ENCODE peak calls at places on chromosomes 6 and 20, in four cellular contexts. One of them, this sample, is unnamed.

GRCh38 chr6:53603381-53604121 is 58.6 kb upstream of the GCLC start:
- DNase-seq in uterus: peak
- DNase-seq in A549: no peak
- DNase-seq in lower lobe of right lung: no peak
- DNase-seq in this sample: no peak

GRCh38 chr6:155614606-155615005 is 159.0 kb upstream of the NOX3 start:
- DNase-seq in lower lobe of right lung: no peak
- DNase-seq in uterus: no peak
- DNase-seq in A549: no peak
- DNase-seq in this sample: no peak

GRCh38 chr20:57685134-57685851 is 24.5 kb downstream of the PMEPA1 start:
- DNase-seq in uterus: no peak
- DNase-seq in lower lobe of right lung: no peak
- DNase-seq in A549: no peak
- DNase-seq in this sample: no peak

GRCh38 chr6:31901953-31902643 is at the start of gene ZBTB12:
- DNase-seq in A549: peak
- DNase-seq in lower lobe of right lung: peak
- DNase-seq in uterus: peak
- DNase-seq in this sample: peak

GRCh38 chr20:23350855-23351838 is 556 bp downstream of the NXT1 start:
- DNase-seq in A549: peak
- DNase-seq in lower lobe of right lung: peak
- DNase-seq in uterus: peak
- DNase-seq in this sample: no peak

GRCh38 chr6:168216741-168217140 is 102.8 kb downstream of the DACT2 start:
- DNase-seq in lower lobe of right lung: no peak
- DNase-seq in uterus: no peak
- DNase-seq in A549: no peak
- DNase-seq in this sample: no peak

GRCh38 chr6:14476793-14477531 is 359.4 kb downstream of the CD83 start:
- DNase-seq in uterus: peak
- DNase-seq in lower lobe of right lung: no peak
- DNase-seq in A549: peak
- DNase-seq in this sample: no peak

GRCh38 chr20:58649288-58650180 is 1.5 kb upstream of the STX16 start:
- DNase-seq in lower lobe of right lung: peak
- DNase-seq in A549: no peak
- DNase-seq in uterus: no peak
- DNase-seq in this sample: peak

GRCh38 chr6:168031411-168032382 is 34.2 kb downstream of the KIF25 start:
- DNase-seq in lower lobe of right lung: no peak
- DNase-seq in uterus: no peak
- DNase-seq in A549: no peak
- DNase-seq in this sample: peak

GRCh38 chr6:24666097-24666615 is 543 bp downstream of the TDP2 start:
- DNase-seq in uterus: no peak
- DNase-seq in A549: no peak
- DNase-seq in lower lobe of right lung: peak
- DNase-seq in this sample: no peak

GRCh38 chr6:4687989-4688947 is 87.9 kb upstream of the CDYL start:
- DNase-seq in uterus: no peak
- DNase-seq in lower lobe of right lung: no peak
- DNase-seq in A549: peak
- DNase-seq in this sample: no peak

GRCh38 chr20:47612670-47613069 is 111.0 kb downstream of the NCOA3 start:
- DNase-seq in lower lobe of right lung: no peak
- DNase-seq in uterus: no peak
- DNase-seq in A549: no peak
- DNase-seq in this sample: no peak

GRCh38 chr6:90816764-90817163 is 229.9 kb upstream of the MAP3K7 start:
- DNase-seq in lower lobe of right lung: no peak
- DNase-seq in A549: no peak
- DNase-seq in uterus: no peak
- DNase-seq in this sample: no peak

GRCh38 chr20:44776977-44777376 is 31.3 kb downstream of the KCNK15 start:
- DNase-seq in A549: no peak
- DNase-seq in lower lobe of right lung: no peak
- DNase-seq in uterus: no peak
- DNase-seq in this sample: no peak

GRCh38 chr6:158622545-158623190 is 21.9 kb downstream of the DYNLT1 start:
- DNase-seq in A549: no peak
- DNase-seq in lower lobe of right lung: no peak
- DNase-seq in uterus: no peak
- DNase-seq in this sample: peak

GRCh38 chr6:102619585-102619984 is 1226.1 kb downstream of the GRIK2 start:
- DNase-seq in lower lobe of right lung: no peak
- DNase-seq in A549: no peak
- DNase-seq in uterus: no peak
- DNase-seq in this sample: no peak

GRCh38 chr6:135062735-135063134 is 8.1 kb upstream of the HBS1L start:
- DNase-seq in lower lobe of right lung: no peak
- DNase-seq in A549: no peak
- DNase-seq in uterus: no peak
- DNase-seq in this sample: no peak

GRCh38 chr6:142561511-142562265 is 259.9 kb downstream of the ADGRG6 start:
- DNase-seq in A549: no peak
- DNase-seq in lower lobe of right lung: no peak
- DNase-seq in uterus: no peak
- DNase-seq in this sample: no peak

GRCh38 chr20:57526885-57527566 is 2.1 kb upstream of the CTCFL start:
- DNase-seq in lower lobe of right lung: no peak
- DNase-seq in A549: no peak
- DNase-seq in uterus: no peak
- DNase-seq in this sample: no peak

GRCh38 chr6:7545509-7546369 is 4.3 kb downstream of the DSP start:
- DNase-seq in uterus: no peak
- DNase-seq in lower lobe of right lung: no peak
- DNase-seq in A549: no peak
- DNase-seq in this sample: no peak

GRCh38 chr6:81997091-81997926 is 244.8 kb upstream of the TENT5A start:
- DNase-seq in lower lobe of right lung: no peak
- DNase-seq in uterus: no peak
- DNase-seq in A549: no peak
- DNase-seq in this sample: no peak

GRCh38 chr6:42514746-42515145 is 49.1 kb upstream of the UBR2 start:
- DNase-seq in A549: no peak
- DNase-seq in lower lobe of right lung: no peak
- DNase-seq in uterus: no peak
- DNase-seq in this sample: no peak

GRCh38 chr6:21110684-21111398 is 482.7 kb upstream of the SOX4 start:
- DNase-seq in A549: no peak
- DNase-seq in uterus: no peak
- DNase-seq in lower lobe of right lung: no peak
- DNase-seq in this sample: no peak

GRCh38 chr20:63015147-63015664 is 8.4 kb upstream of the BHLHE23 start:
- DNase-seq in lower lobe of right lung: no peak
- DNase-seq in uterus: no peak
- DNase-seq in A549: no peak
- DNase-seq in this sample: no peak

GRCh38 chr6:137904822-137905617 is 38.0 kb downstream of the TNFAIP3 start:
- DNase-seq in lower lobe of right lung: peak
- DNase-seq in A549: no peak
- DNase-seq in uterus: no peak
- DNase-seq in this sample: no peak

GRCh38 chr20:37202267-37202943 is 23.1 kb upstream of the MROH8 start:
- DNase-seq in A549: peak
- DNase-seq in lower lobe of right lung: no peak
- DNase-seq in uterus: peak
- DNase-seq in this sample: no peak

DNA sequence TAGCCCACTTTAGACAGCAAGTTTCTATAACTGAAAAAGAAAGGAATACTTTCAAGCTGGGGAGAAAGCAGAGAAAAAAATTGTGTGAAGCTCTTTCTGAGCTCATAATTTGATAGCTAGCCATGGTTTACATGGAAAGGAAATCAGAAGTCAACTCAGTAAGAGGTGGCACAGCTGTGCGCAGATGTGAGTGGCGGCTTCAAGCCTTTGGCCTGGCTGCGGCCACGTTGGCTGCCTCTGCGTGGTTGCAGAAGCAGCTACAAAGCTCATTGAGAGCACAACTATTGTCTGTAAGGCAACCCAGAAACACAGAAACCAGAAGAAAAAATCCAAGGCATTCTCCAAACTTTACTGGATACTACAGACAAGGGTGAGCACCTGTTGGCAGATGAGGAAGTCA is 136.9 kb downstream of the SASH1 start:
- DNase-seq in A549: no peak
- DNase-seq in uterus: no peak
- DNase-seq in lower lobe of right lung: no peak
- DNase-seq in this sample: no peak
- TF ChIP-seq CTCF in A549: no peak
- TF ChIP-seq CTCF in uterus: no peak
- TF ChIP-seq CTCF in lower lobe of right lung: no peak
- TF ChIP-seq CTCF in this sample: no peak

GRCh38 chr6:2465336-2465735 is 219.9 kb upstream of the GMDS start:
- DNase-seq in A549: no peak
- DNase-seq in uterus: no peak
- DNase-seq in lower lobe of right lung: no peak
- DNase-seq in this sample: no peak
- TF ChIP-seq CTCF in A549: no peak
- TF ChIP-seq CTCF in uterus: no peak
- TF ChIP-seq CTCF in lower lobe of right lung: no peak
- TF ChIP-seq CTCF in this sample: no peak

GRCh38 chr6:169931223-169931760 is 179.9 kb downstream of the ERMARD start:
- DNase-seq in lower lobe of right lung: no peak
- DNase-seq in uterus: no peak
- DNase-seq in A549: no peak
- DNase-seq in this sample: no peak

GRCh38 chr6:169933251-169933821 is 181.9 kb downstream of the ERMARD start:
- DNase-seq in lower lobe of right lung: no peak
- DNase-seq in A549: no peak
- DNase-seq in uterus: no peak
- DNase-seq in this sample: no peak

GRCh38 chr6:169933839-169934698 is 182.6 kb downstream of the ERMARD start:
- DNase-seq in A549: no peak
- DNase-seq in uterus: peak
- DNase-seq in lower lobe of right lung: peak
- DNase-seq in this sample: peak

GRCh38 chr6:169932491-169932890 is 181.1 kb downstream of the ERMARD start:
- DNase-seq in uterus: no peak
- DNase-seq in lower lobe of right lung: no peak
- DNase-seq in A549: no peak
- DNase-seq in this sample: no peak

DNA sequence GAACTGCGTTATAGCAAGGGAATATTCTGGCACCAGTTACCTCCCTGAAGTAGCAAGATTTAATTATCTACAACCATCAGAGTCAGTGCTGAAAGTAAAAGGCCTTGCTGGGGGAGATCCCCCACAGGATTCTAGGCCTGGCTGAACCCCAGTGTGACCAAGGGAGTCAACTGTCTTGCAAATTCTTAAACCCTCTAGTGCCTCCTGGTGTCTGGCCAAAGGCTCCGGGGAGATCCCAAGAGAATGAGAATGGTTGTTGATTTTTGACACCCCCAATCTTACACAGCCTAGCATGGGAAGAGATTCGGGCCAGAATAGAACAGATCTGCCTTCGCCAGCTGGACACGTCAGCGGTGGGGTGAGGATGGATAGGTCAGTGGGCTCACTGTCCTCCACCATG is 179.4 kb downstream of the ERMARD start:
- DNase-seq in lower lobe of right lung: no peak
- DNase-seq in uterus: no peak
- DNase-seq in A549: no peak
- DNase-seq in this sample: no peak
- TF ChIP-seq CTCF in lower lobe of right lung: no peak
- TF ChIP-seq CTCF in uterus: no peak
- TF ChIP-seq CTCF in A549: no peak
- TF ChIP-seq CTCF in this sample: no peak

DNA sequence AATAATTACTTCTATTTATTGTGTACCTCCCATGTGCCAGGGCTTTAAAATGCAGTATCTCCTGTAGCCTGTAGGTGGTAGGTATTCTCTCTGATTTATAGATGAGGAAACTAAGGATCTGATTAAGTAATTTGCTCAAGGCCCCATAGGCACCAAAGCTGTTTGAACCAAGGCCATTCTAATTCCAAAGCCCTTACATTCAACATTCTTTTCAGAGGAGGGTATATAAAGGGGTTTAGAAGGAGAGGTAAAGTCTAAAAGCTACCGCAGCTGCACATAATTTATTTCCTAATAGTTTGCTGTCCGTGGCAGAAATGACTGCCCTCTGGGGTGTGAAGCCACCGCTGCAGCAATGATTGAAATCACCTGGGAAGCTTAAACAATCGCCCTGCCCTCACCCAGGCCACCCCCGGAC is 95.0 kb upstream of the FAM8A1 start:
- DNase-seq in A549: peak
- DNase-seq in uterus: no peak
- DNase-seq in lower lobe of right lung: no peak
- DNase-seq in this sample: no peak
- TF ChIP-seq CTCF in A549: no peak
- TF ChIP-seq CTCF in uterus: no peak
- TF ChIP-seq CTCF in lower lobe of right lung: no peak
- TF ChIP-seq CTCF in this sample: peak

DNA sequence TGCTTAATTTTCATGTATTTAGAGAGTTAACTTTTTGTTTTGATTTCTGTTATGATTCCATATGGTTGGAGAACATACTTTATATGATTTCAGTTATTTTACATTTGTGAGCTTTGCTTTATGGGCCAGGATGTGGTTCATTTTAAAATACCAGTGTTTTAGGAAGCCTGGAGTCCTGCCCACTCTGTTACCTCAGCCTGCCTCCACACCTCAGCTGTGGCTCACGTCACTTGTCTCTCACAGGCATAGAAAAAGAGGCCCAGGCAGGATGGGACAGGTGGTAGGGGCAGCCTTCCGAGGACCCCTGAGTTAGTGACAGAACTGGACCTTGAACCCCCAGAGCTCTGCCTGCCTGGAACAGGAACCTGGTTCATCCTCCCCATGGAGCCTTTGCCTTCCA is 16.0 kb downstream of the PSMF1 start:
- DNase-seq in A549: no peak
- DNase-seq in uterus: no peak
- DNase-seq in lower lobe of right lung: no peak
- DNase-seq in this sample: no peak
- TF ChIP-seq CTCF in A549: no peak
- TF ChIP-seq CTCF in uterus: no peak
- TF ChIP-seq CTCF in lower lobe of right lung: no peak
- TF ChIP-seq CTCF in this sample: no peak